ENCODE peak calls at places on chromosomes 3 and 15, in four cellular contexts. One of them, this sample, is unnamed.

GRCh38 chr3:10964537-10965167 is 27.9 kb upstream of the SLC6A1 start:
- DNase-seq in HepG2: no peak
- DNase-seq in lower lobe of right lung: no peak
- DNase-seq in K562: peak
- DNase-seq in this sample: peak

GRCh38 chr3:113985526-113985925 is 37.7 kb downstream of the ZDHHC23 start:
- DNase-seq in HepG2: no peak
- DNase-seq in lower lobe of right lung: no peak
- DNase-seq in K562: no peak
- DNase-seq in this sample: peak

GRCh38 chr3:156553705-156554356 is 1.1 kb downstream of the SSR3 start:
- DNase-seq in HepG2: peak
- DNase-seq in lower lobe of right lung: no peak
- DNase-seq in K562: no peak
- DNase-seq in this sample: peak

GRCh38 chr3:71585891-71586809 is 2.6 kb upstream of the FOXP1 start:
- DNase-seq in HepG2: no peak
- DNase-seq in lower lobe of right lung: no peak
- DNase-seq in K562: peak
- DNase-seq in this sample: peak

GRCh38 chr15:100777821-100778220 is 101.8 kb upstream of the ALDH1A3 start:
- DNase-seq in HepG2: no peak
- DNase-seq in lower lobe of right lung: no peak
- DNase-seq in K562: no peak
- DNase-seq in this sample: no peak

GRCh38 chr15:44033894-44034293 is 161.2 kb downstream of the FRMD5 start:
- DNase-seq in HepG2: no peak
- DNase-seq in lower lobe of right lung: no peak
- DNase-seq in K562: no peak
- DNase-seq in this sample: no peak

GRCh38 chr15:98504998-98505397 is 143.3 kb upstream of the IGF1R start:
- DNase-seq in HepG2: no peak
- DNase-seq in lower lobe of right lung: no peak
- DNase-seq in K562: no peak
- DNase-seq in this sample: no peak

GRCh38 chr15:64635486-64635815 is 139.9 kb downstream of the RBPMS2 start:
- DNase-seq in HepG2: peak
- DNase-seq in lower lobe of right lung: no peak
- DNase-seq in K562: no peak
- DNase-seq in this sample: peak

GRCh38 chr3:30320392-30320791 is 286.0 kb upstream of the TGFBR2 start:
- DNase-seq in HepG2: no peak
- DNase-seq in lower lobe of right lung: no peak
- DNase-seq in K562: no peak
- DNase-seq in this sample: no peak

GRCh38 chr3:190385835-190386688 is 1.9 kb upstream of the CLDN16 start:
- DNase-seq in HepG2: peak
- DNase-seq in lower lobe of right lung: no peak
- DNase-seq in K562: no peak
- DNase-seq in this sample: no peak

GRCh38 chr3:25532763-25533162 is 104.7 kb downstream of the RARB start:
- DNase-seq in HepG2: peak
- DNase-seq in lower lobe of right lung: no peak
- DNase-seq in K562: peak
- DNase-seq in this sample: peak

GRCh38 chr15:57477736-57478522 is 101.6 kb downstream of the CGNL1 start:
- DNase-seq in HepG2: peak
- DNase-seq in lower lobe of right lung: no peak
- DNase-seq in K562: no peak
- DNase-seq in this sample: peak

GRCh38 chr15:32936283-32936918 is 218.6 kb downstream of the GREM1 start:
- DNase-seq in HepG2: peak
- DNase-seq in lower lobe of right lung: no peak
- DNase-seq in K562: peak
- DNase-seq in this sample: peak

GRCh38 chr3:183918178-183918577 is 33.5 kb upstream of the PARL start:
- DNase-seq in HepG2: no peak
- DNase-seq in lower lobe of right lung: no peak
- DNase-seq in K562: no peak
- DNase-seq in this sample: no peak

GRCh38 chr15:57580428-57580827 is 11.3 kb upstream of the MYZAP start:
- DNase-seq in HepG2: no peak
- DNase-seq in lower lobe of right lung: no peak
- DNase-seq in K562: no peak
- DNase-seq in this sample: no peak

GRCh38 chr3:144104679-144105078 is 133.1 kb downstream of the DIPK2A start:
- DNase-seq in HepG2: no peak
- DNase-seq in lower lobe of right lung: no peak
- DNase-seq in K562: no peak
- DNase-seq in this sample: no peak

GRCh38 chr15:65556622-65557021 is 26.4 kb downstream of the HACD3 start:
- DNase-seq in HepG2: no peak
- DNase-seq in lower lobe of right lung: no peak
- DNase-seq in K562: no peak
- DNase-seq in this sample: no peak

GRCh38 chr3:117488983-117489382 is 779.4 kb downstream of the TUSC7 start:
- DNase-seq in HepG2: no peak
- DNase-seq in lower lobe of right lung: no peak
- DNase-seq in K562: no peak
- DNase-seq in this sample: no peak

GRCh38 chr15:93980149-93980911 is 251.0 kb upstream of the MCTP2 start:
- DNase-seq in HepG2: no peak
- DNase-seq in lower lobe of right lung: no peak
- DNase-seq in K562: no peak
- DNase-seq in this sample: no peak

GRCh38 chr3:15476378-15476777 is 45.1 kb downstream of the COLQ start:
- DNase-seq in HepG2: no peak
- DNase-seq in lower lobe of right lung: no peak
- DNase-seq in K562: no peak
- DNase-seq in this sample: no peak

GRCh38 chr15:40064231-40064894 is 25.4 kb upstream of the SRP14 start:
- DNase-seq in HepG2: no peak
- DNase-seq in lower lobe of right lung: no peak
- DNase-seq in K562: no peak
- DNase-seq in this sample: peak

GRCh38 chr15:84736375-84736774 is 12.0 kb upstream of the ZNF592 start:
- DNase-seq in HepG2: no peak
- DNase-seq in lower lobe of right lung: no peak
- DNase-seq in K562: no peak
- DNase-seq in this sample: peak

GRCh38 chr15:39511000-39511914 is 69.6 kb upstream of the THBS1 start:
- DNase-seq in HepG2: no peak
- DNase-seq in lower lobe of right lung: no peak
- DNase-seq in K562: peak
- DNase-seq in this sample: no peak

GRCh38 chr15:50685976-50686467 is 575 bp downstream of the TRPM7 start:
- DNase-seq in HepG2: peak
- DNase-seq in lower lobe of right lung: peak
- DNase-seq in K562: peak
- DNase-seq in this sample: peak

GRCh38 chr15:48447657-48448056 is 116.4 kb downstream of the DUT start:
- DNase-seq in HepG2: no peak
- DNase-seq in lower lobe of right lung: no peak
- DNase-seq in K562: no peak
- DNase-seq in this sample: no peak

GRCh38 chr3:160447544-160447943 is 2.0 kb downstream of the TRIM59 start:
- DNase-seq in HepG2: no peak
- DNase-seq in lower lobe of right lung: no peak
- DNase-seq in K562: no peak
- DNase-seq in this sample: no peak

GRCh38 chr15:52069559-52069958 is 43.0 kb downstream of the BCL2L10 start:
- DNase-seq in HepG2: peak
- DNase-seq in lower lobe of right lung: no peak
- DNase-seq in K562: no peak
- DNase-seq in this sample: no peak

GRCh38 chr3:106114220-106114619 is 245.4 kb upstream of the CBLB start:
- DNase-seq in HepG2: no peak
- DNase-seq in lower lobe of right lung: no peak
- DNase-seq in K562: no peak
- DNase-seq in this sample: no peak

GRCh38 chr3:168443967-168444366 is 348.2 kb upstream of the GOLIM4 start:
- DNase-seq in HepG2: no peak
- DNase-seq in lower lobe of right lung: no peak
- DNase-seq in K562: no peak
- DNase-seq in this sample: no peak
- TF ChIP-seq CTCF in HepG2: no peak
- TF ChIP-seq CTCF in lower lobe of right lung: no peak
- TF ChIP-seq CTCF in K562: no peak
- TF ChIP-seq CTCF in this sample: no peak

GRCh38 chr3:13584901-13585300 is 36.0 kb downstream of the FBLN2 start:
- DNase-seq in HepG2: no peak
- DNase-seq in lower lobe of right lung: no peak
- DNase-seq in K562: no peak
- DNase-seq in this sample: no peak
- H3K4me3 ChIP-seq in HepG2: no peak
- H3K4me3 ChIP-seq in lower lobe of right lung: no peak
- H3K4me3 ChIP-seq in K562: no peak
- H3K4me3 ChIP-seq in this sample: no peak

DNA sequence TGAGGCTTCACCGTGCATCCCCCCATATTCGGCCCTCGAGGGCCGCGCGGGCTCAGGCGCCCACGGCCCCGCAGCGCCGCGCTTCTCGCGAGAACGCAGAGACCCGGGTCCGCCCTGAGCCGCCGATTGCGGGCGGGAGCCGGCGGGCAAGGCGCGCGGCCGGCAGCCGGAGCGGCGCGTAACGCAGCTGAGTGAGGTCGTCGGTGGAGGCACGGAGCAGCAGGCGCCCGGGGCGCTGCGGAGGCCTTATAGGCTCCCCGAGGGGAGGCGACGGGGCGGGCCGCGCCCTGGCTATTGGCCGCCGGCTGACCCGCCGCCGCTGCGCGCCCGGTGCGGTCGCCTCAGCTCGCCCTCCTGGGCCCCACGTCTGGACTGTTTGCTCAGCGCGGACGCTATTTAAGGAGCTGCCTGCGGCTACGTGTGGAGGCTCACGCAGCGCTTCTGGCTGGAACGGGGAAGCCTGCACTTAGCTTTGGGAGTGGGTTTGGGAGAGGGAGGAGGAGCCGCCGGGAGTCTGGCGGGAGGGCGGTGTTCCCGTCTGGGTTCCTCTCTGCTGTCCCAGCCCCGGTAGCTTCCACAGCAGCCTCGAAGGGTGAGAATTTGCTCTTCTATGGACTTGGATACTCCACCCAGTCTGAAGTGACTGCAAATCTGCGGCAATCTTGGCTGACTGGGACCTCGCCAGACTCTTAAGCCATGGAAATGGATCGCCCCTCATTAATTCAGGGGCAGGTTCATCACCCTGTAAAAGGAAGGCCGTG is at the start of gene PLOD2:
- DNase-seq in HepG2: peak
- DNase-seq in lower lobe of right lung: peak
- DNase-seq in K562: peak
- DNase-seq in this sample: peak
- TF ChIP-seq CTCF in HepG2: no peak
- TF ChIP-seq CTCF in lower lobe of right lung: peak
- TF ChIP-seq CTCF in K562: no peak
- TF ChIP-seq CTCF in this sample: no peak

GRCh38 chr3:58167431-58168351 is 43.1 kb downstream of the DNASE1L3 start:
- DNase-seq in HepG2: no peak
- DNase-seq in lower lobe of right lung: peak
- DNase-seq in K562: peak
- DNase-seq in this sample: peak
- H3K4me3 ChIP-seq in HepG2: no peak
- H3K4me3 ChIP-seq in lower lobe of right lung: no peak
- H3K4me3 ChIP-seq in K562: no peak
- H3K4me3 ChIP-seq in this sample: no peak

This sample was measured in GM12865.